ENCODE peak calls at places on chromosome 21, in four cellular contexts. G is CD4-positive, CD25-positive, alpha-beta regulatory T cell; U is KBM-7; S is thyroid gland. A is an unnamed sample.
A peak's percentile ranks its signal among the peaks of the same experiment; 100 is the strongest.

GRCh38 chr21:34122047-34122446 is 48.7 kb downstream of the MRPS6 start:
- DNase-seq in G (no peak), S (no peak), U (no peak), A (peak; percentile 62)

GRCh38 chr21:26966978-26967913 is at the start of gene ADAMTS5:
- DNase-seq in G (no peak), U (no peak), S (peak; percentile 59), A (no peak)

GRCh38 chr21:42653492-42654061 is at the start of gene PDE9A:
- DNase-seq in U (no peak), G (peak; percentile 41), S (peak; percentile 63), A (no peak)

GRCh38 chr21:42515708-42516502 is 2.3 kb downstream of the SLC37A1 start:
- DNase-seq in U (no peak), S (peak; percentile 96), G (no peak), A (no peak)

GRCh38 chr21:45588861-45589491 is 46.7 kb upstream of the SLC19A1 start:
- DNase-seq in G (no peak), U (no peak), S (no peak), A (no peak)

GRCh38 chr21:33854604-33855003 is 61.0 kb downstream of the ATP5PO start:
- DNase-seq in U (no peak), S (no peak), G (no peak), A (no peak)

GRCh38 chr21:43608664-43609063 is 50.6 kb downstream of the HSF2BP start:
- DNase-seq in U (no peak), S (no peak), G (no peak), A (no peak)

GRCh38 chr21:36695671-36696389 is 3.1 kb upstream of the SIM2 start:
- DNase-seq in S (no peak), G (no peak), U (no peak), A (no peak)

GRCh38 chr21:16004121-16004520 is 274.3 kb downstream of the USP25 start:
- DNase-seq in U (no peak), G (no peak), S (no peak), A (no peak)

GRCh38 chr21:46079357-46080170 is 18.3 kb upstream of the COL6A2 start:
- DNase-seq in S (no peak), G (no peak), U (no peak), A (peak; percentile 42)

GRCh38 chr21:35825370-35825769 is 235.0 kb downstream of the SETD4 start:
- DNase-seq in G (no peak), S (no peak), U (no peak), A (no peak)

GRCh38 chr21:46181953-46182547 is 2.2 kb downstream of the SPATC1L start:
- DNase-seq in S (no peak), G (no peak), U (no peak), A (no peak)

GRCh38 chr21:34890724-34891609 is 158.1 kb downstream of the RUNX1 start:
- DNase-seq in S (no peak), G (no peak), U (no peak), A (no peak)

GRCh38 chr21:24255591-24255990 is 1351.7 kb downstream of the MRPL39 start:
- DNase-seq in U (no peak), S (no peak), G (no peak), A (no peak)

GRCh38 chr21:34986561-34987533 is 62.3 kb downstream of the RUNX1 start:
- DNase-seq in U (peak; percentile 41), G (peak; percentile 51), S (no peak), A (no peak)

GRCh38 chr21:16241500-16241963 is 511.8 kb downstream of the USP25 start:
- DNase-seq in S (no peak), G (no peak), U (peak; percentile 72), A (no peak)

GRCh38 chr21:14382486-14382834 is 486 bp downstream of the HSPA13 start:
- DNase-seq in U (no peak), G (no peak), S (peak; percentile 29), A (no peak)

GRCh38 chr21:45266518-45267389 is 20.9 kb downstream of the POFUT2 start:
- DNase-seq in S (no peak), U (no peak), G (no peak), A (peak; percentile 30)

GRCh38 chr21:37551406-37552355 is 185.1 kb downstream of the DYRK1A start:
- DNase-seq in S (peak; percentile 65), G (no peak), U (no peak), A (no peak)

GRCh38 chr21:25806053-25806452 is 71.3 kb downstream of the GABPA start:
- DNase-seq in S (no peak), U (no peak), G (no peak), A (no peak)

GRCh38 chr21:44766818-44767354 is 34.7 kb downstream of the UBE2G2 start:
- DNase-seq in S (no peak), G (no peak), U (no peak), A (no peak)

GRCh38 chr21:42063206-42063577 is 7.9 kb upstream of the UMODL1 start:
- DNase-seq in G (no peak), S (peak; percentile 67), U (peak; percentile 49), A (no peak)

GRCh38 chr21:35136586-35137254 is 87.6 kb upstream of the RUNX1 start:
- DNase-seq in G (no peak), S (no peak), U (no peak), A (no peak)

GRCh38 chr21:35511298-35512162 is 462.4 kb upstream of the RUNX1 start:
- DNase-seq in G (no peak), S (no peak), U (no peak), A (no peak)

GRCh38 chr21:37905291-37905690 is 11.0 kb downstream of the KCNJ6 start:
- DNase-seq in G (no peak), S (no peak), U (no peak), A (no peak)

GRCh38 chr21:46096997-46097825 is 701 bp upstream of the COL6A2 start:
- DNase-seq in S (peak; percentile 2), U (no peak), G (no peak), A (peak; percentile 44)

GRCh38 chr21:44709426-44710293 is 1.7 kb downstream of the TSPEAR start:
- DNase-seq in G (no peak), S (peak; percentile 26), U (no peak), A (peak; percentile 38)

A was measured in left lobe of liver.